ENCODE peak calls at places on chromosomes 16 and 17, in five cellular contexts. One of them, this sample, is unnamed.
A peak's percentile ranks its signal among the peaks of the same experiment; 100 is the strongest.

GRCh38 chr17:81419333-81419885 is 24.2 kb downstream of the BAHCC1 start:
- DNase-seq in K562: peak; percentile 46
- DNase-seq in colonic mucosa: peak; percentile 86
- DNase-seq in H1: no peak
- DNase-seq in fibroblast of mammary gland: peak; percentile 97
- DNase-seq in this sample: no peak

GRCh38 chr16:53789159-53789558 is 85.2 kb downstream of the FTO start:
- DNase-seq in K562: no peak
- DNase-seq in colonic mucosa: no peak
- DNase-seq in H1: no peak
- DNase-seq in fibroblast of mammary gland: peak; percentile 85
- DNase-seq in this sample: no peak

GRCh38 chr17:70968302-70968701 is 799.0 kb downstream of the KCNJ2 start:
- DNase-seq in K562: no peak
- DNase-seq in colonic mucosa: no peak
- DNase-seq in H1: no peak
- DNase-seq in fibroblast of mammary gland: no peak
- DNase-seq in this sample: no peak

GRCh38 chr16:19542138-19542821 is 13.2 kb upstream of the VPS35L start:
- DNase-seq in K562: no peak
- DNase-seq in colonic mucosa: peak; percentile 47
- DNase-seq in H1: no peak
- DNase-seq in fibroblast of mammary gland: no peak
- DNase-seq in this sample: no peak

GRCh38 chr17:17900615-17901520 is 64.1 kb upstream of the SREBF1 start:
- DNase-seq in K562: no peak
- DNase-seq in colonic mucosa: peak; percentile 80
- DNase-seq in H1: no peak
- DNase-seq in fibroblast of mammary gland: peak; percentile 99
- DNase-seq in this sample: no peak

GRCh38 chr17:71440513-71440912 is 680.3 kb upstream of the SOX9 start:
- DNase-seq in K562: no peak
- DNase-seq in colonic mucosa: peak; percentile 26
- DNase-seq in H1: no peak
- DNase-seq in fibroblast of mammary gland: no peak
- DNase-seq in this sample: no peak

GRCh38 chr17:36901506-36901905 is 35.8 kb upstream of the LHX1 start:
- DNase-seq in K562: no peak
- DNase-seq in colonic mucosa: no peak
- DNase-seq in H1: no peak
- DNase-seq in fibroblast of mammary gland: peak; percentile 1
- DNase-seq in this sample: peak; percentile 53

GRCh38 chr17:80103061-80103481 is 1.7 kb downstream of the GAA start:
- DNase-seq in K562: no peak
- DNase-seq in colonic mucosa: no peak
- DNase-seq in H1: no peak
- DNase-seq in fibroblast of mammary gland: no peak
- DNase-seq in this sample: no peak

GRCh38 chr16:89020925-89021595 is 44.1 kb upstream of the CBFA2T3 start:
- DNase-seq in K562: no peak
- DNase-seq in colonic mucosa: no peak
- DNase-seq in H1: no peak
- DNase-seq in fibroblast of mammary gland: no peak
- DNase-seq in this sample: no peak

GRCh38 chr17:2366747-2367494 is 29.6 kb downstream of the SGSM2 start:
- DNase-seq in K562: peak; percentile 39
- DNase-seq in colonic mucosa: no peak
- DNase-seq in H1: peak; percentile 85
- DNase-seq in fibroblast of mammary gland: no peak
- DNase-seq in this sample: peak; percentile 74

GRCh38 chr16:51971184-51971583 is 575.8 kb downstream of the TOX3 start:
- DNase-seq in K562: peak; percentile 2
- DNase-seq in colonic mucosa: no peak
- DNase-seq in H1: no peak
- DNase-seq in fibroblast of mammary gland: peak; percentile 17
- DNase-seq in this sample: peak; percentile 72

GRCh38 chr17:50056961-50057330 is 1.0 kb downstream of the ITGA3 start:
- DNase-seq in K562: no peak
- DNase-seq in colonic mucosa: peak; percentile 75
- DNase-seq in H1: peak; percentile 63
- DNase-seq in fibroblast of mammary gland: peak; percentile 41
- DNase-seq in this sample: peak; percentile 49

GRCh38 chr16:19804538-19805323 is 79.9 kb downstream of the GPRC5B start:
- DNase-seq in K562: peak; percentile 9
- DNase-seq in colonic mucosa: peak; percentile 48
- DNase-seq in H1: peak; percentile 55
- DNase-seq in fibroblast of mammary gland: no peak
- DNase-seq in this sample: peak; percentile 87

GRCh38 chr17:30554839-30555751 is 77.9 kb downstream of the GOSR1 start:
- DNase-seq in K562: peak; percentile 46
- DNase-seq in colonic mucosa: no peak
- DNase-seq in H1: peak; percentile 75
- DNase-seq in fibroblast of mammary gland: peak; percentile 44
- DNase-seq in this sample: peak; percentile 74

GRCh38 chr16:78390070-78390469 is 290.6 kb downstream of the WWOX start:
- DNase-seq in K562: no peak
- DNase-seq in colonic mucosa: no peak
- DNase-seq in H1: no peak
- DNase-seq in fibroblast of mammary gland: no peak
- DNase-seq in this sample: no peak

GRCh38 chr16:48812856-48813255 is 202.9 kb upstream of the N4BP1 start:
- DNase-seq in K562: no peak
- DNase-seq in colonic mucosa: no peak
- DNase-seq in H1: no peak
- DNase-seq in fibroblast of mammary gland: no peak
- DNase-seq in this sample: no peak

GRCh38 chr17:48728232-48729231 is at the start of gene HOXB13:
- DNase-seq in K562: peak; percentile 39
- DNase-seq in colonic mucosa: peak; percentile 95
- DNase-seq in H1: no peak
- DNase-seq in fibroblast of mammary gland: peak; percentile 49
- DNase-seq in this sample: peak; percentile 77

GRCh38 chr16:56319391-56319790 is 106.0 kb downstream of the AMFR start:
- DNase-seq in K562: no peak
- DNase-seq in colonic mucosa: no peak
- DNase-seq in H1: no peak
- DNase-seq in fibroblast of mammary gland: no peak
- DNase-seq in this sample: no peak

GRCh38 chr17:44655983-44656700 is at the start of gene MEIOC:
- DNase-seq in K562: no peak
- DNase-seq in colonic mucosa: no peak
- DNase-seq in H1: peak; percentile 84
- DNase-seq in fibroblast of mammary gland: peak; percentile 17
- DNase-seq in this sample: peak; percentile 94

GRCh38 chr17:31448467-31449077 is 57.1 kb downstream of the RAB11FIP4 start:
- DNase-seq in K562: no peak
- DNase-seq in colonic mucosa: no peak
- DNase-seq in H1: no peak
- DNase-seq in fibroblast of mammary gland: peak; percentile 38
- DNase-seq in this sample: no peak

GRCh38 chr16:65312795-65313194 is 190.9 kb upstream of the CDH11 start:
- DNase-seq in K562: no peak
- DNase-seq in colonic mucosa: no peak
- DNase-seq in H1: no peak
- DNase-seq in fibroblast of mammary gland: peak; percentile 48
- DNase-seq in this sample: no peak

GRCh38 chr17:81037783-81038733 is 3.1 kb downstream of the BAIAP2 start:
- DNase-seq in K562: no peak
- DNase-seq in colonic mucosa: no peak
- DNase-seq in H1: no peak
- DNase-seq in fibroblast of mammary gland: no peak
- DNase-seq in this sample: peak; percentile 57

GRCh38 chr17:72301887-72302286 is 181.1 kb downstream of the SOX9 start:
- DNase-seq in K562: no peak
- DNase-seq in colonic mucosa: no peak
- DNase-seq in H1: no peak
- DNase-seq in fibroblast of mammary gland: no peak
- DNase-seq in this sample: no peak

GRCh38 chr16:11557811-11558210 is 28.9 kb downstream of the LITAF start:
- DNase-seq in K562: no peak
- DNase-seq in colonic mucosa: no peak
- DNase-seq in H1: no peak
- DNase-seq in fibroblast of mammary gland: no peak
- DNase-seq in this sample: no peak

GRCh38 chr17:7133424-7133823 is 18.8 kb upstream of the ASGR2 start:
- DNase-seq in K562: peak; percentile 60
- DNase-seq in colonic mucosa: no peak
- DNase-seq in H1: no peak
- DNase-seq in fibroblast of mammary gland: no peak
- DNase-seq in this sample: peak; percentile 82

GRCh38 chr17:82280537-82280936 is 7.0 kb upstream of the CSNK1D start:
- DNase-seq in K562: no peak
- DNase-seq in colonic mucosa: no peak
- DNase-seq in H1: no peak
- DNase-seq in fibroblast of mammary gland: no peak
- DNase-seq in this sample: no peak

GRCh38 chr16:90057738-90058173 is 19.4 kb downstream of the PRDM7 start:
- DNase-seq in K562: peak; percentile 71
- DNase-seq in colonic mucosa: no peak
- DNase-seq in H1: no peak
- DNase-seq in fibroblast of mammary gland: peak; percentile 80
- DNase-seq in this sample: no peak

GRCh38 chr17:47837401-47838039 is 3.6 kb downstream of the SCRN2 start:
- DNase-seq in K562: no peak
- DNase-seq in colonic mucosa: no peak
- DNase-seq in H1: no peak
- DNase-seq in fibroblast of mammary gland: peak; percentile 58
- DNase-seq in this sample: no peak

GRCh38 chr16:54812229-54812628 is 118.4 kb upstream of the IRX5 start:
- DNase-seq in K562: no peak
- DNase-seq in colonic mucosa: no peak
- DNase-seq in H1: no peak
- DNase-seq in fibroblast of mammary gland: peak; percentile 21
- DNase-seq in this sample: no peak

GRCh38 chr16:1781254-1781653 is 1.1 kb downstream of the SPSB3 start:
- DNase-seq in K562: no peak
- DNase-seq in colonic mucosa: no peak
- DNase-seq in H1: no peak
- DNase-seq in fibroblast of mammary gland: no peak
- DNase-seq in this sample: no peak

GRCh38 chr16:28606291-28607115 is 3.3 kb downstream of the SULT1A1 start:
- DNase-seq in K562: no peak
- DNase-seq in colonic mucosa: no peak
- DNase-seq in H1: no peak
- DNase-seq in fibroblast of mammary gland: no peak
- DNase-seq in this sample: no peak

GRCh38 chr16:4454618-4455017 is 19.8 kb downstream of the NMRAL1 start:
- DNase-seq in K562: no peak
- DNase-seq in colonic mucosa: no peak
- DNase-seq in H1: peak; percentile 71
- DNase-seq in fibroblast of mammary gland: no peak
- DNase-seq in this sample: peak; percentile 59

GRCh38 chr16:22191966-22192260 is 14.2 kb upstream of the EEF2K start:
- DNase-seq in K562: peak; percentile 63
- DNase-seq in colonic mucosa: no peak
- DNase-seq in H1: no peak
- DNase-seq in fibroblast of mammary gland: peak; percentile 52
- DNase-seq in this sample: no peak

GRCh38 chr17:31780436-31780835 is 78.6 kb downstream of the COPRS start:
- DNase-seq in K562: no peak
- DNase-seq in colonic mucosa: no peak
- DNase-seq in H1: no peak
- DNase-seq in fibroblast of mammary gland: no peak
- DNase-seq in this sample: no peak

GRCh38 chr17:17056167-17056562 is 13.9 kb downstream of the MPRIP start:
- DNase-seq in K562: no peak
- DNase-seq in colonic mucosa: no peak
- DNase-seq in H1: no peak
- DNase-seq in fibroblast of mammary gland: no peak
- DNase-seq in this sample: no peak

DNA sequence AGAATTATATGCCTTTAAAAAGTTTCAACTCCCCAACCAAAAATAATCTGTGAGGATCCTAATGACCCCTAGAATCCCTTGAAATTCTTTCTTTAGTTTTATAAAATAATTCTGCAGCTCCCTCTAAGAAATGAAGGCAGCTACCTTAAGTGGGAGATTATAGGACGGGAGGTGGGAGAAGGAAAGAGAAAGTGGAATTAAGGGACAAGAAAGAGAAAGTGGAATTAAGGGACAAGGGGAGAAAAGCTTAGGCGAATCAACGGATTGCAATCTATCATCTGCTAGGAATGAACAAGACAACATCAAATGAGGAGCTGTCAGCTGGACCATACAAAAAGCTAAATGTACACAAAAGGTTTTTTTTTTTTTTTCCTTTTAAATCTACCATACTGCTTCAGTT is 262.0 kb downstream of the ZFHX3 start:
- DNase-seq in K562: no peak
- DNase-seq in colonic mucosa: no peak
- DNase-seq in H1: no peak
- DNase-seq in fibroblast of mammary gland: peak; percentile 22
- DNase-seq in this sample: no peak
- H3K4me3 ChIP-seq in K562: no peak overlapping the region
- H3K4me3 ChIP-seq in colonic mucosa: no peak overlapping the region
- H3K4me3 ChIP-seq in H1: no peak overlapping the region
- H3K4me3 ChIP-seq in fibroblast of mammary gland: no peak overlapping the region
- H3K4me3 ChIP-seq in this sample: no peak overlapping the region

GRCh38 chr17:78130439-78131101 is at the start of gene TMC8:
- DNase-seq in K562: peak; percentile 78
- DNase-seq in colonic mucosa: no peak
- DNase-seq in H1: no peak
- DNase-seq in fibroblast of mammary gland: no peak
- DNase-seq in this sample: no peak

GRCh38 chr17:78131172-78132085 is 858 bp downstream of the TMC8 start:
- DNase-seq in K562: no peak
- DNase-seq in colonic mucosa: no peak
- DNase-seq in H1: no peak
- DNase-seq in fibroblast of mammary gland: no peak
- DNase-seq in this sample: no peak

GRCh38 chr17:78132767-78133178 is 2.2 kb downstream of the TMC8 start:
- DNase-seq in K562: no peak
- DNase-seq in colonic mucosa: no peak
- DNase-seq in H1: no peak
- DNase-seq in fibroblast of mammary gland: no peak
- DNase-seq in this sample: no peak

GRCh38 chr17:78133179-78133951 is 2.8 kb downstream of the TMC8 start:
- DNase-seq in K562: no peak
- DNase-seq in colonic mucosa: no peak
- DNase-seq in H1: no peak
- DNase-seq in fibroblast of mammary gland: no peak
- DNase-seq in this sample: no peak

GRCh38 chr17:78132086-78132676 is 1.6 kb downstream of the TMC8 start:
- DNase-seq in K562: peak; percentile 46
- DNase-seq in colonic mucosa: peak; percentile 75
- DNase-seq in H1: peak; percentile 69
- DNase-seq in fibroblast of mammary gland: no peak
- DNase-seq in this sample: peak; percentile 77
- H3K4me3 ChIP-seq in K562: no peak overlapping the region
- H3K4me3 ChIP-seq in colonic mucosa: peak overlapping the region; percentile 37
- H3K4me3 ChIP-seq in H1: peak overlapping the region; percentile 10
- H3K4me3 ChIP-seq in fibroblast of mammary gland: no peak overlapping the region
- H3K4me3 ChIP-seq in this sample: peak overlapping the region; percentile 63

GRCh38 chr17:76240461-76241204 is at the start of gene RNF157:
- DNase-seq in K562: peak; percentile 78
- DNase-seq in colonic mucosa: peak; percentile 60
- DNase-seq in H1: peak; percentile 82
- DNase-seq in fibroblast of mammary gland: peak; percentile 48
- DNase-seq in this sample: peak; percentile 89
- H3K4me3 ChIP-seq in K562: peak within 1 kb of the TSS; percentile 62
- H3K4me3 ChIP-seq in colonic mucosa: peak within 1 kb of the TSS; percentile 67
- H3K4me3 ChIP-seq in H1: peak within 1 kb of the TSS; percentile 36
- H3K4me3 ChIP-seq in fibroblast of mammary gland: peak within 1 kb of the TSS; percentile 37
- H3K4me3 ChIP-seq in this sample: peak within 1 kb of the TSS; percentile 70

GRCh38 chr17:75633484-75634375 is 496 bp downstream of the SMIM5 start:
- DNase-seq in K562: peak; percentile 95
- DNase-seq in colonic mucosa: peak; percentile 95
- DNase-seq in H1: peak; percentile 92
- DNase-seq in fibroblast of mammary gland: peak; percentile 87
- DNase-seq in this sample: peak; percentile 97
- H3K4me3 ChIP-seq in K562: no peak overlapping the region
- H3K4me3 ChIP-seq in colonic mucosa: no peak overlapping the region
- H3K4me3 ChIP-seq in H1: no peak overlapping the region
- H3K4me3 ChIP-seq in fibroblast of mammary gland: no peak overlapping the region
- H3K4me3 ChIP-seq in this sample: peak overlapping the region; percentile 43